ENCODE peak calls at places on chromosome 19, in six cellular contexts. B is A549, R is IMR-90, J is HEK293T, G is K562, L is HepG2. O is an unnamed sample.
A peak's percentile ranks its signal among the peaks of the same experiment; 100 is the strongest.

GRCh38 chr19:38383743-38384142 is 4.1 kb downstream of the GGN start:
- DNase-seq in B (no peak), R (no peak), J (no peak), G (no peak), L (no peak), O (no peak)

GRCh38 chr19:19113040-19113541 is 25.2 kb downstream of the TMEM161A start:
- DNase-seq in B (peak; percentile 16), R (peak; percentile 74), J (no peak), G (peak; percentile 58), L (peak; percentile 75), O (no peak)

GRCh38 chr19:31715249-31715944 is 366.2 kb upstream of the TSHZ3 start:
- DNase-seq in B (no peak), R (no peak), J (no peak), G (no peak), L (no peak), O (no peak)

GRCh38 chr19:41705393-41706174 is 2.8 kb upstream of the CEACAM5 start:
- DNase-seq in B (peak; percentile 53), R (no peak), J (peak; percentile 23), G (peak; percentile 49), L (no peak), O (no peak)

GRCh38 chr19:57210381-57210780 is 19.1 kb downstream of the ZNF264 start:
- DNase-seq in B (no peak), R (no peak), J (no peak), G (no peak), L (no peak), O (no peak)

GRCh38 chr19:3132971-3133792 is 2.7 kb upstream of the GNA15 start:
- DNase-seq in B (no peak), R (peak; percentile 21), J (no peak), G (peak; percentile 79), L (no peak), O (peak; percentile 85)

GRCh38 chr19:23991170-23991569 is 76.5 kb downstream of the ZNF726 start:
- DNase-seq in B (peak; percentile 12), R (no peak), J (no peak), G (no peak), L (peak; percentile 49), O (no peak)

GRCh38 chr19:42176649-42176989 is 40.9 kb downstream of the DEDD2 start:
- DNase-seq in B (no peak), R (no peak), J (peak; percentile 65), G (peak; percentile 45), L (no peak), O (no peak)

GRCh38 chr19:42132030-42132628 is at the start of gene POU2F2:
- DNase-seq in B (no peak), R (no peak), J (no peak), G (peak; percentile 40), L (no peak), O (peak; percentile 41)

GRCh38 chr19:9808855-9809646 is 9.8 kb downstream of the FBXL12 start:
- DNase-seq in B (no peak), R (no peak), J (no peak), G (no peak), L (no peak), O (no peak)

GRCh38 chr19:54180691-54181091 is 7.7 kb upstream of the TMC4 start:
- DNase-seq in B (no peak), R (no peak), J (no peak), G (no peak), L (no peak), O (no peak)

GRCh38 chr19:1933245-1933644 is 7.7 kb upstream of the CSNK1G2 start:
- DNase-seq in B (no peak), R (no peak), J (no peak), G (no peak), L (no peak), O (no peak)

GRCh38 chr19:58570770-58571574 is 2.2 kb downstream of the MZF1 start:
- DNase-seq in B (no peak), R (no peak), J (no peak), G (no peak), L (no peak), O (no peak)

GRCh38 chr19:47610902-47611301 is 2.0 kb downstream of the BICRA start:
- DNase-seq in B (peak; percentile 51), R (no peak), J (no peak), G (no peak), L (no peak), O (no peak)

GRCh38 chr19:56595548-56595899 is 422 bp downstream of the ZNF71 start:
- DNase-seq in B (no peak), R (peak; percentile 9), J (no peak), G (no peak), L (no peak), O (no peak)

GRCh38 chr19:48475369-48476068 is 6.3 kb downstream of the CYTH2 start:
- DNase-seq in B (no peak), R (no peak), J (no peak), G (no peak), L (no peak), O (no peak)

GRCh38 chr19:24054044-24054935 is 32.7 kb upstream of the ZNF254 start:
- DNase-seq in B (peak; percentile 78), R (peak; percentile 95), J (no peak), G (no peak), L (peak; percentile 66), O (no peak)

GRCh38 chr19:38545596-38545995 is 72.2 kb downstream of the MAP4K1 start:
- DNase-seq in B (no peak), R (no peak), J (no peak), G (no peak), L (no peak), O (no peak)

GRCh38 chr19:19628499-19629134 is 597 bp upstream of the LPAR2 start:
- DNase-seq in B (peak; percentile 25), R (peak; percentile 48), J (no peak), G (no peak), L (no peak), O (no peak)

GRCh38 chr19:48443262-48443661 is 2.5 kb upstream of the GRWD1 start:
- DNase-seq in B (no peak), R (no peak), J (no peak), G (no peak), L (no peak), O (no peak)

GRCh38 chr19:51324082-51324481 is 12.6 kb downstream of the IGLON5 start:
- DNase-seq in B (no peak), R (no peak), J (no peak), G (no peak), L (no peak), O (no peak)

GRCh38 chr19:39765091-39766076 is 13.3 kb upstream of the LEUTX start:
- DNase-seq in B (peak; percentile 82), R (peak; percentile 41), J (peak; percentile 45), G (peak; percentile 61), L (peak; percentile 48), O (no peak)

GRCh38 chr19:48121909-48122371 is 11.3 kb upstream of the PLA2G4C start:
- DNase-seq in B (no peak), R (no peak), J (no peak), G (no peak), L (no peak), O (peak; percentile 13)

GRCh38 chr19:34363930-34364329 is 1.1 kb upstream of the GPI start:
- DNase-seq in B (no peak), R (no peak), J (no peak), G (no peak), L (no peak), O (no peak)
- TF ChIP-seq BHLHE40 in B (no peak), R (no peak), J (no peak), G (no peak), L (no peak), O (no peak)

DNA sequence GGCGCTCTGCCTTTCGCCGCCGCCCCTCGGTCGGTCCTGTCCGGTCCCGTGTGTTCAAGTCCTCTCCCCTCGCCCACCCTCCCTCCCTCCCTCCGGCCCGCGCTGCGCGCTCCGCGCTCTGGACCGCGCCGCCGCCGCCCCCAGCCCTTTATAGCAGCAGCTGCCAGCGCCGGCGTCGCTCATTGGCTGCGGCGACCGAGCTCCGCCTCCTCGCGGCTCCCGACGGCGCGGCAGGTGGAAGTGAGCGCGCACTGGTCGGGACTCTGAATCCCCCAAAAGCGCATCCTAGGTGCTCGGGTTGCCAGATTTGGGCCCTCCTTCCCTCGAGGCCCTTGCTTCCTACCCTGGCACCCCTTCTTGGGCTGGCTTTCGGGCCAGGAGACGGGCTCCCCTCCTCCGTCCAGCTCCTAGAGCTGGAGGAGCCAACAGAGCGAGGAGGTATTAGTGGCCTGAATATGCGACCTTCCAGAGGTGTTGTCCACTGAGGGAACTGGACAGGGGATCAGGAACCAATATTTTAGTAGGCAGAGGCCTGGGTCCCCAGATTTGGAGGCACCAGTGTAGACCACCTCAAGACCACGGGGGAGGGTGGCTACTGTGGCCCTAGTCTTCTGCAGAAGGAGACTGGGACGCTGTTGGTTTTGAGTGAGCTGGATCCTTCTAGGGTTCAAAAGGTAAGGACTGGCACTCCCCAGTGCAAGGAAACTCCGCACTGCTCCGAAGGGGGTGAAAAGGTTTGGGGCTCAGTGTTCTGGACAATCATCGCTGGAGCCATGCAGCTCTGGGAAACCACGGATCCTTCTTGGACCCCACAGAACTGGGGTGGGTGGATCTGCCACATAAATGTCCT is at the start of gene ELAVL3:
- DNase-seq in B (no peak), R (no peak), J (no peak), G (no peak), L (no peak), O (no peak)
- TF ChIP-seq BHLHE40 in B (no peak), R (no peak), J (no peak), G (no peak), L (no peak), O (no peak)

GRCh38 chr19:49889038-49889686 is 7.5 kb downstream of the IL4I1 start:
- DNase-seq in B (no peak), R (no peak), J (no peak), G (no peak), L (no peak), O (no peak)

GRCh38 chr19:49888478-49888901 is 8.2 kb downstream of the IL4I1 start:
- DNase-seq in B (no peak), R (no peak), J (no peak), G (no peak), L (no peak), O (no peak)

GRCh38 chr19:49890349-49891311 is 6.1 kb downstream of the IL4I1 start:
- DNase-seq in B (no peak), R (no peak), J (peak; percentile 84), G (peak; percentile 94), L (no peak), O (no peak)

GRCh38 chr19:49891393-49891792 is 5.3 kb downstream of the IL4I1 start:
- DNase-seq in B (no peak), R (no peak), J (no peak), G (no peak), L (no peak), O (no peak)

GRCh38 chr19:49889687-49890348 is 6.9 kb downstream of the IL4I1 start:
- DNase-seq in B (peak; percentile 94), R (peak; percentile 61), J (peak; percentile 85), G (peak; percentile 67), L (no peak), O (no peak)
- TF ChIP-seq BHLHE40 in B (no peak), R (no peak), J (no peak), G (peak; percentile 75), L (no peak), O (no peak)

GRCh38 chr19:4649392-4650094 is 10.2 kb downstream of the TNFAIP8L1 start:
- DNase-seq in B (no peak), R (no peak), J (no peak), G (no peak), L (no peak), O (no peak)
- TF ChIP-seq BHLHE40 in B (no peak), R (no peak), J (no peak), G (no peak), L (no peak), O (no peak)

GRCh38 chr19:15300533-15301194 is 31.7 kb downstream of the BRD4 start:
- DNase-seq in B (peak; percentile 19), R (peak; percentile 88), J (no peak), G (no peak), L (no peak), O (no peak)
- TF ChIP-seq BHLHE40 in B (no peak), R (no peak), J (no peak), G (no peak), L (no peak), O (no peak)

GRCh38 chr19:45506246-45506990 is 861 bp upstream of the VASP start:
- DNase-seq in B (peak; percentile 98), R (peak; percentile 88), J (peak; percentile 89), G (peak; percentile 89), L (peak; percentile 85), O (peak; percentile 64)
- TF ChIP-seq BHLHE40 in B (peak; percentile 15), R (no peak), J (no peak), G (no peak), L (no peak), O (no peak)